ENCODE peak calls at places on chromosomes 7 and 10, in eight cellular contexts. One of them, this sample, is unnamed.

GRCh38 chr10:112898540-112899395 is 51.3 kb upstream of the TCF7L2 start:
- DNase-seq in astrocyte of the cerebellum: peak; percentile 33
- DNase-seq in activated naive CD4-positive, alpha-beta T cell treated with Interleukin-2 at 50 U/mL for 16 hours: no peak
- DNase-seq in putamen: no peak
- DNase-seq in spleen: no peak
- DNase-seq in mesendoderm: peak; percentile 95
- DNase-seq in globus pallidus: no peak
- DNase-seq in NCI-H524 treated with DMSO at 0.1 percent for 48 hours: no peak
- DNase-seq in this sample: no peak

GRCh38 chr7:120732256-120732655 is 125.7 kb downstream of the TSPAN12 start:
- DNase-seq in spleen: no peak
- DNase-seq in mesendoderm: no peak
- DNase-seq in globus pallidus: no peak
- DNase-seq in astrocyte of the cerebellum: no peak
- DNase-seq in activated naive CD4-positive, alpha-beta T cell treated with Interleukin-2 at 50 U/mL for 16 hours: no peak
- DNase-seq in putamen: no peak
- DNase-seq in NCI-H524 treated with DMSO at 0.1 percent for 48 hours: no peak
- DNase-seq in this sample: no peak

GRCh38 chr10:85646312-85646711 is 720.3 kb downstream of the GRID1 start:
- DNase-seq in astrocyte of the cerebellum: peak; percentile 44
- DNase-seq in activated naive CD4-positive, alpha-beta T cell treated with Interleukin-2 at 50 U/mL for 16 hours: no peak
- DNase-seq in spleen: no peak
- DNase-seq in mesendoderm: no peak
- DNase-seq in putamen: peak; percentile 53
- DNase-seq in NCI-H524 treated with DMSO at 0.1 percent for 48 hours: peak; percentile 1
- DNase-seq in globus pallidus: peak; percentile 64
- DNase-seq in this sample: no peak

GRCh38 chr10:102904337-102904736 is 13.8 kb upstream of the CNNM2 start:
- DNase-seq in astrocyte of the cerebellum: no peak
- DNase-seq in putamen: no peak
- DNase-seq in NCI-H524 treated with DMSO at 0.1 percent for 48 hours: no peak
- DNase-seq in activated naive CD4-positive, alpha-beta T cell treated with Interleukin-2 at 50 U/mL for 16 hours: no peak
- DNase-seq in spleen: no peak
- DNase-seq in globus pallidus: no peak
- DNase-seq in mesendoderm: no peak
- DNase-seq in this sample: no peak

GRCh38 chr7:143255564-143255963 is 7.7 kb upstream of the GSTK1 start:
- DNase-seq in astrocyte of the cerebellum: no peak
- DNase-seq in putamen: no peak
- DNase-seq in spleen: no peak
- DNase-seq in mesendoderm: no peak
- DNase-seq in NCI-H524 treated with DMSO at 0.1 percent for 48 hours: no peak
- DNase-seq in globus pallidus: no peak
- DNase-seq in activated naive CD4-positive, alpha-beta T cell treated with Interleukin-2 at 50 U/mL for 16 hours: no peak
- DNase-seq in this sample: no peak

GRCh38 chr10:98212204-98212603 is 55.8 kb downstream of the LOXL4 start:
- DNase-seq in activated naive CD4-positive, alpha-beta T cell treated with Interleukin-2 at 50 U/mL for 16 hours: no peak
- DNase-seq in spleen: no peak
- DNase-seq in mesendoderm: no peak
- DNase-seq in putamen: no peak
- DNase-seq in globus pallidus: no peak
- DNase-seq in astrocyte of the cerebellum: no peak
- DNase-seq in NCI-H524 treated with DMSO at 0.1 percent for 48 hours: no peak
- DNase-seq in this sample: no peak

GRCh38 chr10:59181668-59182067 is 5.2 kb downstream of the PHYHIPL start:
- DNase-seq in spleen: no peak
- DNase-seq in putamen: peak; percentile 78
- DNase-seq in globus pallidus: peak; percentile 87
- DNase-seq in astrocyte of the cerebellum: peak; percentile 68
- DNase-seq in mesendoderm: peak; percentile 80
- DNase-seq in NCI-H524 treated with DMSO at 0.1 percent for 48 hours: peak; percentile 1
- DNase-seq in activated naive CD4-positive, alpha-beta T cell treated with Interleukin-2 at 50 U/mL for 16 hours: no peak
- DNase-seq in this sample: no peak

GRCh38 chr10:109456566-109457361 is 466.5 kb downstream of the XPNPEP1 start:
- DNase-seq in activated naive CD4-positive, alpha-beta T cell treated with Interleukin-2 at 50 U/mL for 16 hours: no peak
- DNase-seq in astrocyte of the cerebellum: no peak
- DNase-seq in globus pallidus: no peak
- DNase-seq in spleen: peak; percentile 69
- DNase-seq in putamen: no peak
- DNase-seq in mesendoderm: peak; percentile 85
- DNase-seq in NCI-H524 treated with DMSO at 0.1 percent for 48 hours: no peak
- DNase-seq in this sample: peak; percentile 86

GRCh38 chr7:147413243-147413642 is 1177.3 kb upstream of the C7orf33 start:
- DNase-seq in astrocyte of the cerebellum: no peak
- DNase-seq in NCI-H524 treated with DMSO at 0.1 percent for 48 hours: no peak
- DNase-seq in globus pallidus: no peak
- DNase-seq in mesendoderm: no peak
- DNase-seq in putamen: no peak
- DNase-seq in activated naive CD4-positive, alpha-beta T cell treated with Interleukin-2 at 50 U/mL for 16 hours: no peak
- DNase-seq in spleen: no peak
- DNase-seq in this sample: no peak

GRCh38 chr10:43809211-43809930 is 160.7 kb upstream of the ZNF32 start:
- DNase-seq in NCI-H524 treated with DMSO at 0.1 percent for 48 hours: no peak
- DNase-seq in globus pallidus: no peak
- DNase-seq in mesendoderm: no peak
- DNase-seq in activated naive CD4-positive, alpha-beta T cell treated with Interleukin-2 at 50 U/mL for 16 hours: no peak
- DNase-seq in spleen: no peak
- DNase-seq in putamen: no peak
- DNase-seq in astrocyte of the cerebellum: peak; percentile 86
- DNase-seq in this sample: no peak

GRCh38 chr10:109343293-109343692 is 580.0 kb downstream of the XPNPEP1 start:
- DNase-seq in putamen: no peak
- DNase-seq in spleen: no peak
- DNase-seq in mesendoderm: no peak
- DNase-seq in astrocyte of the cerebellum: peak; percentile 2
- DNase-seq in activated naive CD4-positive, alpha-beta T cell treated with Interleukin-2 at 50 U/mL for 16 hours: no peak
- DNase-seq in globus pallidus: no peak
- DNase-seq in NCI-H524 treated with DMSO at 0.1 percent for 48 hours: no peak
- DNase-seq in this sample: no peak

GRCh38 chr10:28991738-28992270 is 297.1 kb upstream of the LYZL1 start:
- DNase-seq in mesendoderm: peak; percentile 88
- DNase-seq in spleen: no peak
- DNase-seq in activated naive CD4-positive, alpha-beta T cell treated with Interleukin-2 at 50 U/mL for 16 hours: peak; percentile 15
- DNase-seq in globus pallidus: no peak
- DNase-seq in NCI-H524 treated with DMSO at 0.1 percent for 48 hours: no peak
- DNase-seq in astrocyte of the cerebellum: no peak
- DNase-seq in putamen: no peak
- DNase-seq in this sample: no peak

GRCh38 chr7:15315678-15316077 is 246.1 kb downstream of the AGMO start:
- DNase-seq in astrocyte of the cerebellum: no peak
- DNase-seq in activated naive CD4-positive, alpha-beta T cell treated with Interleukin-2 at 50 U/mL for 16 hours: no peak
- DNase-seq in globus pallidus: no peak
- DNase-seq in putamen: no peak
- DNase-seq in NCI-H524 treated with DMSO at 0.1 percent for 48 hours: no peak
- DNase-seq in spleen: no peak
- DNase-seq in mesendoderm: no peak
- DNase-seq in this sample: no peak

GRCh38 chr10:2813277-2813676 is 254.1 kb upstream of the PFKP start:
- DNase-seq in globus pallidus: no peak
- DNase-seq in activated naive CD4-positive, alpha-beta T cell treated with Interleukin-2 at 50 U/mL for 16 hours: no peak
- DNase-seq in NCI-H524 treated with DMSO at 0.1 percent for 48 hours: no peak
- DNase-seq in spleen: no peak
- DNase-seq in mesendoderm: no peak
- DNase-seq in putamen: no peak
- DNase-seq in astrocyte of the cerebellum: no peak
- DNase-seq in this sample: no peak

GRCh38 chr10:22681301-22681700 is 33.1 kb downstream of the PIP4K2A start:
- DNase-seq in activated naive CD4-positive, alpha-beta T cell treated with Interleukin-2 at 50 U/mL for 16 hours: no peak
- DNase-seq in astrocyte of the cerebellum: no peak
- DNase-seq in globus pallidus: no peak
- DNase-seq in spleen: no peak
- DNase-seq in NCI-H524 treated with DMSO at 0.1 percent for 48 hours: no peak
- DNase-seq in mesendoderm: no peak
- DNase-seq in putamen: no peak
- DNase-seq in this sample: no peak

GRCh38 chr10:130341325-130341724 is 205.1 kb downstream of the GLRX3 start:
- DNase-seq in astrocyte of the cerebellum: no peak
- DNase-seq in putamen: no peak
- DNase-seq in globus pallidus: no peak
- DNase-seq in mesendoderm: peak; percentile 51
- DNase-seq in spleen: no peak
- DNase-seq in NCI-H524 treated with DMSO at 0.1 percent for 48 hours: no peak
- DNase-seq in activated naive CD4-positive, alpha-beta T cell treated with Interleukin-2 at 50 U/mL for 16 hours: no peak
- DNase-seq in this sample: no peak

GRCh38 chr7:98296833-98297232 is 15.3 kb downstream of the BRI3 start:
- DNase-seq in mesendoderm: no peak
- DNase-seq in putamen: no peak
- DNase-seq in globus pallidus: no peak
- DNase-seq in activated naive CD4-positive, alpha-beta T cell treated with Interleukin-2 at 50 U/mL for 16 hours: no peak
- DNase-seq in spleen: no peak
- DNase-seq in astrocyte of the cerebellum: no peak
- DNase-seq in NCI-H524 treated with DMSO at 0.1 percent for 48 hours: no peak
- DNase-seq in this sample: no peak

GRCh38 chr7:5420841-5421625 is 2.6 kb downstream of the TNRC18 start:
- DNase-seq in putamen: peak; percentile 36
- DNase-seq in mesendoderm: no peak
- DNase-seq in activated naive CD4-positive, alpha-beta T cell treated with Interleukin-2 at 50 U/mL for 16 hours: no peak
- DNase-seq in NCI-H524 treated with DMSO at 0.1 percent for 48 hours: no peak
- DNase-seq in spleen: peak; percentile 89
- DNase-seq in globus pallidus: peak; percentile 31
- DNase-seq in astrocyte of the cerebellum: no peak
- DNase-seq in this sample: no peak

GRCh38 chr7:68504766-68505165 is 1093.5 kb upstream of the AUTS2 start:
- DNase-seq in NCI-H524 treated with DMSO at 0.1 percent for 48 hours: no peak
- DNase-seq in spleen: no peak
- DNase-seq in mesendoderm: peak; percentile 18
- DNase-seq in activated naive CD4-positive, alpha-beta T cell treated with Interleukin-2 at 50 U/mL for 16 hours: no peak
- DNase-seq in putamen: no peak
- DNase-seq in globus pallidus: no peak
- DNase-seq in astrocyte of the cerebellum: no peak
- DNase-seq in this sample: no peak

GRCh38 chr7:38335123-38335489 is 61.7 kb upstream of the TARP start:
- DNase-seq in spleen: no peak
- DNase-seq in globus pallidus: peak; percentile 26
- DNase-seq in putamen: no peak
- DNase-seq in mesendoderm: no peak
- DNase-seq in NCI-H524 treated with DMSO at 0.1 percent for 48 hours: no peak
- DNase-seq in astrocyte of the cerebellum: no peak
- DNase-seq in activated naive CD4-positive, alpha-beta T cell treated with Interleukin-2 at 50 U/mL for 16 hours: no peak
- DNase-seq in this sample: no peak

GRCh38 chr7:130887182-130888016 is 153.4 kb upstream of the KLF14 start:
- DNase-seq in globus pallidus: no peak
- DNase-seq in astrocyte of the cerebellum: no peak
- DNase-seq in spleen: no peak
- DNase-seq in activated naive CD4-positive, alpha-beta T cell treated with Interleukin-2 at 50 U/mL for 16 hours: no peak
- DNase-seq in putamen: no peak
- DNase-seq in NCI-H524 treated with DMSO at 0.1 percent for 48 hours: no peak
- DNase-seq in mesendoderm: peak; percentile 55
- DNase-seq in this sample: no peak

GRCh38 chr7:134632937-134633540 is 13.6 kb upstream of the BPGM start:
- DNase-seq in astrocyte of the cerebellum: no peak
- DNase-seq in putamen: peak; percentile 9
- DNase-seq in NCI-H524 treated with DMSO at 0.1 percent for 48 hours: no peak
- DNase-seq in globus pallidus: peak; percentile 35
- DNase-seq in activated naive CD4-positive, alpha-beta T cell treated with Interleukin-2 at 50 U/mL for 16 hours: no peak
- DNase-seq in mesendoderm: peak; percentile 66
- DNase-seq in spleen: no peak
- DNase-seq in this sample: no peak